ENCODE peak calls at places on chromosome 5, in seven cellular contexts. I is psoas muscle; V is thyroid gland; D is SJCRH30; Y is astrocyte; N is Panc1; L is naive thymus-derived CD4-positive, alpha-beta T cell. W is an unnamed sample.

GRCh38 chr5:92332039-92332438 is 948.9 kb upstream of the ARRDC3 start:
- DNase-seq in D (no peak), Y (peak; percentile 57), N (no peak), L (no peak), V (no peak), I (no peak), W (no peak)

GRCh38 chr5:39373797-39374196 is 9.5 kb upstream of the C9 start:
- DNase-seq in Y (no peak), V (no peak), L (no peak), D (no peak), N (no peak), I (no peak), W (no peak)

GRCh38 chr5:22541037-22541436 is 312.1 kb downstream of the CDH12 start:
- DNase-seq in L (no peak), I (no peak), D (peak; percentile 83), Y (no peak), V (no peak), N (no peak), W (peak; percentile 62)

GRCh38 chr5:157549954-157550549 is 25.5 kb downstream of the ADAM19 start:
- DNase-seq in V (no peak), Y (no peak), I (no peak), L (no peak), D (no peak), N (no peak), W (no peak)

GRCh38 chr5:53777864-53778618 is 217.6 kb downstream of the NDUFS4 start:
- DNase-seq in L (no peak), V (no peak), N (no peak), D (no peak), I (no peak), Y (no peak), W (no peak)

GRCh38 chr5:178404987-178405386 is 172.4 kb upstream of the PHYKPL start:
- DNase-seq in I (no peak), Y (peak; percentile 2), V (no peak), D (no peak), L (no peak), N (no peak), W (no peak)

GRCh38 chr5:98401645-98402044 is 371.8 kb upstream of the RGMB start:
- DNase-seq in Y (no peak), V (no peak), I (no peak), N (no peak), D (peak; percentile 38), L (no peak), W (no peak)

GRCh38 chr5:100584069-100584468 is 48.9 kb downstream of the FAM174A start:
- DNase-seq in L (no peak), V (no peak), D (no peak), Y (no peak), I (no peak), N (no peak), W (no peak)

GRCh38 chr5:173144200-173145176 is at the start of gene BNIP1:
- DNase-seq in V (peak; percentile 100), Y (peak; percentile 81), D (peak; percentile 94), L (peak; percentile 96), I (peak; percentile 96), N (peak; percentile 86), W (peak; percentile 95)

GRCh38 chr5:18113724-18114123 is 479.5 kb downstream of the TAF11L14 start:
- DNase-seq in N (peak; percentile 7), I (no peak), Y (no peak), V (peak; percentile 40), L (no peak), D (no peak), W (peak; percentile 9)

GRCh38 chr5:34957857-34958690 is 28.7 kb downstream of the DNAJC21 start:
- DNase-seq in V (peak; percentile 35), D (no peak), I (no peak), N (peak; percentile 15), L (peak; percentile 11), Y (no peak), W (peak; percentile 36)

GRCh38 chr5:88897748-88898147 is 14.8 kb upstream of the MEF2C start:
- DNase-seq in D (no peak), V (no peak), I (no peak), Y (no peak), L (no peak), N (no peak), W (no peak)

GRCh38 chr5:139650689-139651501 is 2.7 kb downstream of the CXXC5 start:
- DNase-seq in Y (no peak), N (no peak), V (peak; percentile 90), D (peak; percentile 89), I (peak; percentile 59), L (no peak), W (peak; percentile 52)

GRCh38 chr5:151703227-151703626 is 16.5 kb upstream of the SPARC start:
- DNase-seq in V (no peak), L (no peak), I (no peak), Y (no peak), D (peak; percentile 57), N (no peak), W (peak; percentile 89)

GRCh38 chr5:104084896-104085295 is 522.3 kb upstream of the NUDT12 start:
- DNase-seq in V (no peak), D (no peak), Y (no peak), I (no peak), N (no peak), L (no peak), W (no peak)

GRCh38 chr5:181044093-181044599 is 4.1 kb downstream of the BTNL9 start:
- DNase-seq in L (no peak), V (no peak), D (no peak), I (no peak), Y (no peak), N (no peak), W (no peak)

GRCh38 chr5:69049796-69050195 is 44.0 kb upstream of the SLC30A5 start:
- DNase-seq in L (no peak), D (no peak), N (no peak), V (no peak), I (no peak), Y (no peak), W (no peak)

GRCh38 chr5:133580618-133581017 is 31.7 kb downstream of the FSTL4 start:
- DNase-seq in D (no peak), L (no peak), I (no peak), Y (no peak), V (no peak), N (no peak), W (no peak)

GRCh38 chr5:123450641-123451421 is 27.6 kb upstream of the CEP120 start:
- DNase-seq in V (peak; percentile 23), I (no peak), Y (no peak), N (no peak), D (peak; percentile 49), L (no peak), W (peak; percentile 55)

GRCh38 chr5:115181757-115182156 is 12.0 kb upstream of the TRIM36 start:
- DNase-seq in D (no peak), V (no peak), I (no peak), L (no peak), Y (no peak), N (no peak), W (no peak)

DNA sequence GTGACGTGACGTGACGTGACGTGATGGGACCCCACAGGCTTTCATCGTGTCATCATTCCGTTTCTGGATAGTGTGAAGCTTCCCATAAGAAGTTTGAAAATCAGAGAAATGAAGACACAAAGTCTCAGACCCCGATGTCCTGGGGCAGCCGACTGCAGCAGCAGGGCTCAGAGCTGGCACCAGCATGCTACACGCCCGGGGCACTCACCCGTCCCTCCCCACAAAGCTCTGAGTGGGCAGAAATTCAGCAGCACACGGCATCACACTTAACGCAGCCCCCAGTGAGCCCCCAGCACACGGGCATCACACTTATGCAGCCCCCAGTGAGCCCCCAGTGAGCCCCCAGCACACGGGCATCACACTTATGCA is 42.2 kb downstream of the SLC12A7 start:
- DNase-seq in I (no peak), L (no peak), Y (no peak), V (no peak), N (no peak), D (no peak), W (no peak)
- H3K36me3 ChIP-seq in I (peaks cover 3% of the 10 kb centered on the region), L (peaks cover 65% of the 10 kb centered on the region), Y (no peaks in the 10 kb centered on the region), V (peaks cover 36% of the 10 kb centered on the region), N (peaks cover 4% of the 10 kb centered on the region), D (no peaks in the 10 kb centered on the region), W (no peaks in the 10 kb centered on the region)

GRCh38 chr5:146924132-146924531 is 45.6 kb upstream of the PPP2R2B start:
- DNase-seq in D (no peak), Y (no peak), N (no peak), V (no peak), I (no peak), L (no peak), W (no peak)
- H3K4me1 ChIP-seq in D (no peaks in the 10 kb centered on the region), Y (no peaks in the 10 kb centered on the region), N (no peaks in the 10 kb centered on the region), V (no peaks in the 10 kb centered on the region), I (no peaks in the 10 kb centered on the region), L (no peaks in the 10 kb centered on the region), W (no peaks in the 10 kb centered on the region)

GRCh38 chr5:170082701-170083100 is 23.0 kb upstream of the FOXI1 start:
- DNase-seq in N (no peak), I (no peak), V (no peak), D (no peak), Y (no peak), L (no peak), W (no peak)
- H3K36me3 ChIP-seq in N (no peaks in the 10 kb centered on the region), I (no peaks in the 10 kb centered on the region), V (no peaks in the 10 kb centered on the region), D (no peaks in the 10 kb centered on the region), Y (no peaks in the 10 kb centered on the region), L (peaks cover 71% of the 10 kb centered on the region), W (no peaks in the 10 kb centered on the region)

GRCh38 chr5:56321236-56321881 is 88.2 kb upstream of the ANKRD55 start:
- DNase-seq in I (no peak), D (no peak), L (no peak), N (no peak), V (no peak), Y (no peak), W (no peak)

GRCh38 chr5:56322592-56322991 is 89.5 kb upstream of the ANKRD55 start:
- DNase-seq in N (no peak), L (no peak), D (no peak), I (no peak), Y (no peak), V (no peak), W (no peak)

GRCh38 chr5:56320686-56321085 is 87.6 kb upstream of the ANKRD55 start:
- DNase-seq in N (no peak), I (no peak), D (no peak), Y (no peak), V (no peak), L (no peak), W (no peak)

GRCh38 chr5:56317923-56318561 is 84.9 kb upstream of the ANKRD55 start:
- DNase-seq in Y (no peak), I (no peak), N (no peak), D (no peak), V (no peak), L (no peak), W (no peak)

GRCh38 chr5:56319281-56320242 is 86.4 kb upstream of the ANKRD55 start:
- DNase-seq in Y (peak; percentile 27), N (no peak), L (no peak), V (no peak), D (no peak), I (peak; percentile 43), W (peak; percentile 91)
- H3K4me1 ChIP-seq in Y (peaks cover 5% of the 10 kb centered on the region), N (no peaks in the 10 kb centered on the region), L (no peaks in the 10 kb centered on the region), V (no peaks in the 10 kb centered on the region), D (no peaks in the 10 kb centered on the region), I (no peaks in the 10 kb centered on the region), W (peaks cover 43% of the 10 kb centered on the region)

DNA sequence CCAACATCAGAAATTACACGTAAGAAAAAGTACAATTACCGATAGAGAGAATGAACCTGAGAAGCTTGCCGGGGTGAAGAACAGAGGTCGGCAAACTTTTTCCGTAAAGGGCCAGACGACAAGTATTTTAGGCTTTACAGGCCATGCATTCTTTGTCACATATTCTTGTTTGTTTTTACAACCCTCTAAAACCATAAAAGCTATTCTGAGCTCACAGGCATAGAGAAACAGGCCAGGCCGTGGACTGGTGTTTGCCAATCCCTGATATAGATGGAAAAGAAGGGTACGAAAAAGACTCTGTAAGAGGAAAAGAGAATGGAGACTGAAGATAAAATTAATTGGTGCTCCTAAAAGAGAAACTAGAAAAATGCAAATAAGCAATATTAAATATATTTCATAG is 15.4 kb downstream of the SFXN1 start:
- DNase-seq in N (no peak), Y (no peak), L (no peak), D (no peak), I (no peak), V (no peak), W (no peak)
- H3K36me3 ChIP-seq in N (peaks cover 25% of the 10 kb centered on the region), Y (peaks cover 31% of the 10 kb centered on the region), L (peaks cover 78% of the 10 kb centered on the region), D (peaks cover 91% of the 10 kb centered on the region), I (peaks cover 42% of the 10 kb centered on the region), V (peaks cover 10% of the 10 kb centered on the region), W (peaks cover 91% of the 10 kb centered on the region)

W was measured in BE2C.